ENCODE peak calls at places on chromosomes 3 and 15, in seven cellular contexts. C is Daoy, M is anterior cingulate cortex, I is psoas muscle, F is colonic mucosa, T is HFFc6, G is amniotic stem cell. V is an unnamed sample.

GRCh38 chr3:178393833-178394232 is 142.4 kb upstream of the KCNMB2 start:
- DNase-seq in F (no peak), T (peak), G (no peak), I (no peak), C (peak), M (no peak), V (no peak)

GRCh38 chr3:37143821-37144220 is 30.6 kb downstream of the LRRFIP2 start:
- DNase-seq in T (no peak), I (no peak), G (no peak), C (no peak), M (no peak), F (no peak), V (no peak)

GRCh38 chr15:40510201-40510600 is 39.4 kb downstream of the CHST14 start:
- DNase-seq in G (no peak), C (no peak), F (no peak), T (no peak), M (no peak), I (no peak), V (no peak)

GRCh38 chr15:95698230-95698629 is 632.3 kb upstream of the NR2F2 start:
- DNase-seq in I (no peak), T (no peak), M (no peak), F (no peak), G (no peak), C (no peak), V (no peak)

GRCh38 chr3:196794467-196794866 is 54.8 kb downstream of the PAK2 start:
- DNase-seq in M (no peak), I (no peak), C (no peak), F (no peak), T (no peak), G (no peak), V (no peak)

GRCh38 chr3:5162102-5162501 is 25.4 kb upstream of the EDEM1 start:
- DNase-seq in G (peak), F (no peak), C (peak), M (no peak), T (peak), I (no peak), V (no peak)

GRCh38 chr3:171939578-171939977 is 96.4 kb downstream of the TMEM212 start:
- DNase-seq in M (no peak), G (no peak), I (no peak), T (no peak), C (no peak), F (no peak), V (no peak)

GRCh38 chr3:57221883-57222282 is 5.6 kb upstream of the APPL1 start:
- DNase-seq in T (peak), C (no peak), M (no peak), G (no peak), F (no peak), I (no peak), V (no peak)

GRCh38 chr3:27632431-27633223 is 89.5 kb downstream of the EOMES start:
- DNase-seq in T (peak), F (peak), G (no peak), C (peak), I (peak), M (peak), V (no peak)

GRCh38 chr15:63080638-63081250 is 38.2 kb downstream of the TPM1 start:
- DNase-seq in I (no peak), C (no peak), T (no peak), M (no peak), G (no peak), F (no peak), V (no peak)

GRCh38 chr15:68672781-68673205 is 94.0 kb downstream of the CORO2B start:
- DNase-seq in C (no peak), M (no peak), T (no peak), F (no peak), G (no peak), I (no peak), V (no peak)

GRCh38 chr3:183131735-183132134 is 30.8 kb downstream of the LAMP3 start:
- DNase-seq in I (no peak), C (no peak), G (no peak), M (no peak), T (no peak), F (no peak), V (no peak)

GRCh38 chr15:73518180-73518862 is 75.4 kb downstream of the REC114 start:
- DNase-seq in M (no peak), I (no peak), C (peak), T (no peak), F (no peak), G (no peak), V (no peak)

GRCh38 chr3:48897401-48898376 is 993 bp downstream of the SLC25A20 start:
- DNase-seq in M (no peak), I (no peak), G (no peak), C (no peak), F (peak), T (no peak), V (no peak)

GRCh38 chr3:108414007-108414406 is 96.4 kb downstream of the MYH15 start:
- DNase-seq in F (no peak), G (no peak), C (no peak), I (no peak), M (no peak), T (peak), V (no peak)

GRCh38 chr15:93243573-93243972 is 154.6 kb upstream of the RGMA start:
- DNase-seq in F (no peak), C (no peak), M (no peak), T (no peak), I (no peak), G (no peak), V (no peak)

GRCh38 chr15:57654136-57654845 is 52.2 kb upstream of the POLR2M start:
- DNase-seq in G (no peak), I (no peak), M (no peak), F (no peak), T (peak), C (no peak), V (no peak)

GRCh38 chr15:78320173-78320572 is 20.0 kb upstream of the CRABP1 start:
- DNase-seq in M (no peak), T (no peak), F (no peak), I (no peak), G (no peak), C (no peak), V (no peak)

GRCh38 chr3:140363801-140364200 is 314.1 kb upstream of the TRIM42 start:
- DNase-seq in G (no peak), C (peak), T (no peak), F (no peak), M (no peak), I (no peak), V (no peak)

GRCh38 chr3:46935989-46936620 is 40.4 kb downstream of the CCDC12 start:
- DNase-seq in I (no peak), M (no peak), T (no peak), F (no peak), G (no peak), C (no peak), V (no peak)

GRCh38 chr3:129560931-129561594 is 18.1 kb downstream of the H1-8 start:
- DNase-seq in M (no peak), C (peak), G (peak), I (peak), F (peak), T (peak), V (no peak)

GRCh38 chr3:136750209-136750921 is 1.8 kb downstream of the STAG1 start:
- DNase-seq in M (no peak), T (no peak), I (no peak), C (no peak), G (no peak), F (no peak), V (no peak)

GRCh38 chr3:193825617-193826016 is 232.6 kb downstream of the OPA1 start:
- DNase-seq in G (no peak), T (no peak), C (no peak), F (peak), M (no peak), I (no peak), V (no peak)

GRCh38 chr3:120224249-120224648 is 60.8 kb downstream of the GPR156 start:
- DNase-seq in G (no peak), M (no peak), T (no peak), I (no peak), C (no peak), F (no peak), V (no peak)

GRCh38 chr3:59608356-59608755 is 558.5 kb upstream of the CFAP20DC start:
- DNase-seq in C (no peak), I (no peak), G (no peak), T (no peak), M (no peak), F (no peak), V (no peak)

GRCh38 chr3:173000553-173000952 is 140.5 kb downstream of the SPATA16 start:
- DNase-seq in F (no peak), G (no peak), I (no peak), M (no peak), C (no peak), T (no peak), V (no peak)

GRCh38 chr3:66211779-66212178 is 9.0 kb upstream of the SLC25A26 start:
- DNase-seq in F (no peak), M (no peak), G (no peak), C (no peak), I (no peak), T (no peak), V (no peak)

GRCh38 chr3:38573111-38573510 is 76.4 kb downstream of the SCN5A start:
- DNase-seq in M (no peak), T (no peak), I (no peak), C (no peak), F (no peak), G (no peak), V (no peak)

GRCh38 chr3:38084019-38084968 is 45.3 kb downstream of the DLEC1 start:
- DNase-seq in F (no peak), G (no peak), I (peak), C (no peak), M (no peak), T (no peak), V (no peak)

V was measured in cortex of kidney.